ENCODE peak calls at places on chromosome 22, in six cellular contexts. X is transverse colon, R is stomach, Q is body of pancreas, B is Peyer's patch, S is prostate gland. W is an unnamed sample.

GRCh38 chr22:48724899-48725298 is 1102.8 kb downstream of the BRD1 start:
- DNase-seq in X (no peak), R (no peak), Q (no peak), B (no peak), S (no peak), W (no peak)

GRCh38 chr22:23908561-23909205 is 14.5 kb downstream of the MIF start:
- DNase-seq in X (no peak), R (no peak), Q (no peak), B (no peak), S (no peak), W (peak)

GRCh38 chr22:23237201-23237798 is 57.0 kb downstream of the BCR start:
- DNase-seq in X (peak), R (peak), Q (peak), B (no peak), S (no peak), W (no peak)

GRCh38 chr22:22791438-22792181 is 96.0 kb upstream of the IGLL5 start:
- DNase-seq in X (no peak), R (no peak), Q (no peak), B (no peak), S (no peak), W (peak)

GRCh38 chr22:21816787-21817496 is 50.5 kb downstream of the MAPK1 start:
- DNase-seq in X (no peak), R (no peak), Q (peak), B (no peak), S (no peak), W (no peak)

GRCh38 chr22:25008666-25009065 is 56.1 kb downstream of the KIAA1671 start:
- DNase-seq in X (no peak), R (no peak), Q (no peak), B (no peak), S (no peak), W (no peak)

GRCh38 chr22:45868586-45869443 is 108.1 kb downstream of the WNT7B start:
- DNase-seq in X (no peak), R (peak), Q (no peak), B (peak), S (no peak), W (no peak)

GRCh38 chr22:21707677-21708076 is 27.9 kb downstream of the YPEL1 start:
- DNase-seq in X (no peak), R (no peak), Q (no peak), B (no peak), S (peak), W (no peak)

GRCh38 chr22:37300551-37301017 is 18.3 kb downstream of the CYTH4 start:
- DNase-seq in X (no peak), R (no peak), Q (no peak), B (peak), S (no peak), W (no peak)

GRCh38 chr22:48793949-48794348 is 1033.7 kb downstream of the BRD1 start:
- DNase-seq in X (no peak), R (no peak), Q (no peak), B (no peak), S (no peak), W (no peak)

GRCh38 chr22:44395116-44396005 is 82.6 kb upstream of the SHISAL1 start:
- DNase-seq in X (peak), R (peak), Q (no peak), B (peak), S (no peak), W (peak)

GRCh38 chr22:48874956-48875355 is 952.7 kb downstream of the BRD1 start:
- DNase-seq in X (no peak), R (no peak), Q (no peak), B (peak), S (no peak), W (no peak)

GRCh38 chr22:43957871-43958270 is 2.6 kb downstream of the SAMM50 start:
- DNase-seq in X (no peak), R (no peak), Q (no peak), B (no peak), S (no peak), W (no peak)

GRCh38 chr22:30858976-30859713 is 109.4 kb downstream of the MORC2 start:
- DNase-seq in X (no peak), R (peak), Q (no peak), B (peak), S (no peak), W (peak)

GRCh38 chr22:28349114-28349513 is 330.5 kb downstream of the TTC28 start:
- DNase-seq in X (no peak), R (no peak), Q (no peak), B (no peak), S (no peak), W (no peak)

GRCh38 chr22:37245740-37246139 is 1.7 kb upstream of the RAC2 start:
- DNase-seq in X (no peak), R (no peak), Q (no peak), B (no peak), S (no peak), W (no peak)

GRCh38 chr22:34502821-34503220 is 563.1 kb upstream of the ISX start:
- DNase-seq in X (no peak), R (no peak), Q (no peak), B (no peak), S (peak), W (no peak)

GRCh38 chr22:24059121-24059520 is 48.0 kb downstream of the CABIN1 start:
- DNase-seq in X (no peak), R (no peak), Q (peak), B (no peak), S (no peak), W (no peak)

GRCh38 chr22:36925388-36926290 is 12.2 kb downstream of the CSF2RB start:
- DNase-seq in X (no peak), R (no peak), Q (no peak), B (no peak), S (no peak), W (peak)

GRCh38 chr22:29270475-29271271 is 2.6 kb downstream of the EWSR1 start:
- DNase-seq in X (no peak), R (no peak), Q (no peak), B (no peak), S (no peak), W (no peak)

GRCh38 chr22:44698531-44699421 is 3.2 kb upstream of the PRR5 start:
- DNase-seq in X (no peak), R (no peak), Q (no peak), B (no peak), S (peak), W (peak)

GRCh38 chr22:30909306-30909705 is 59.3 kb downstream of the MORC2 start:
- DNase-seq in X (no peak), R (no peak), Q (no peak), B (peak), S (no peak), W (no peak)

GRCh38 chr22:38490915-38491314 is 15.2 kb downstream of the DDX17 start:
- DNase-seq in X (peak), R (peak), Q (peak), B (peak), S (no peak), W (no peak)
- H3K4me3 ChIP-seq in X (no peak), R (no peak), Q (no peak), B (no peak), S (no peak), W (no peak)

DNA sequence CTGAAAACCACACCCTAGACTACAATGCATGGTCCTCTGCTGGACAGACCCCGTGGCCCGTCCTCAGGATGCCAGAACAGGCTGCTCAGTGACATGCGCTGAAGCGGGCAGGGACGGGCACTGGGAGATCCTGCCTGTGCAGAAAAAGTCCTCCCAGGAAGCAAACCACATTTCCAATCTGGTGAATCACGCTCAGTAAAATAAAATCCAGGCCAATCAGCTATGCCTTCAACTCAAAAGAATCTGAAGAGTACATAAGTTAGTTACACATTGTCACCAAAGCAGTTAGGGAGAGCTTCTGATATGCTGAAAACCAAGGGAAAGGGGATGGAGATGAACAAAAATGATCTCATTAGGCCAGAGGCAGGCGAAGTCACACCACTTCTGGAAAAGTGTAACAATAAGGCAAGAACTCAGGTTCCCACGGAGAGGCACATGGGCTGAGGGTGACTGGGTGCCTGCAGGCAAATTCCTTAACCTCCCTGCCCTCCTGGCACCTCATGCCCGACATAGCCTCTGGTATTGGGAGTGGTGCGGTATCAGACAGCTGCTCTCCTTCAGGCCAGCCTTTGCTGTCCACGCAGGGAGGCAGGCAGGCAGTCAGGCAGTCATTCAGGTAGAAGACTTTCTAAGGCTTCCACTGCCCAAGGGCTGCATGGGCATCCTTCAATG is 66.4 kb downstream of the APOL5 start:
- DNase-seq in X (no peak), R (no peak), Q (no peak), B (no peak), S (no peak), W (no peak)
- TF ChIP-seq POLR2A in X (no peak), R (no peak), Q (no peak), B (no peak), S (no peak), W (no peak)

DNA sequence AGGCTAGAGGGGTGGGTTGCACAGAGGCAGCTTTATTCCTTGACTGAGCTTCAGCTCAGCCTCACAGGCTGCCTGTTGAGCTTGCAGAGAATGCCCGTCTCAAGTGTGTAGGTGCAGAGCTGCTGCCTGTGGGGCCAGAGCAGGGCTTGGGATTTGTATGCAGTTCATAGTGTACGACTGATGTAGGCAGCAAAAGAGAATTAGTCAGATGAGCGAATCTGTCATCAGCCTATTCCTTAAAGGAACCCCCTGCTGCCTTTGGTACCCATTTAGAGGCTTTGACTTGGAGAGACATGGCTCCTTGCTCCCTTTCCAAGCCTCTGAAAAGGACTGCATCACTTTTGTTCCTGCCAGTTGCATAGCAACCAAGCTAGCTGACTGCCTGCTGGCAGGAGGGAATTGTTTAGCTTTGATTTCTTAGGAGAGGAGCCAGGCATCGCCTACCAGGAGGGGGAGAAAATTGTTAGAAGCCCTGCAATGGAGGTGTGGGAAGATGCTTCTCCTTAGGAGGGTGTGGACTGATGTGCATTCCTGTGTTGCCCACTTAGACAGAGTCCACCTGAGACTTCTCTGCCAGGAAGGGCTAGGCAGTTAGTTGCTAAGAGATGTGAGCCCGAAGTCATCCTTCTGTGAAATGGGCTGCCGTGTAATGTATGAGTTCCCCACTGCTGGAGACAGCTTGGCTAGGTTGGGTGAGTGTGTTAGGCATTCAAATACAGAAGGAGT is 10.9 kb downstream of the ACO2 start:
- DNase-seq in X (no peak), R (no peak), Q (no peak), B (no peak), S (no peak), W (no peak)
- H3K4me3 ChIP-seq in X (no peak), R (no peak), Q (no peak), B (no peak), S (no peak), W (no peak)

GRCh38 chr22:47136671-47137070 is 374.2 kb downstream of the TBC1D22A start:
- DNase-seq in X (no peak), R (no peak), Q (no peak), B (no peak), S (no peak), W (no peak)
- TF ChIP-seq POLR2A in X (no peak), R (no peak), Q (no peak), B (no peak), S (no peak), W (no peak)

GRCh38 chr22:19749876-19750275 is 10.7 kb upstream of the TBX1 start:
- DNase-seq in X (no peak), R (no peak), Q (no peak), B (no peak), S (no peak), W (no peak)
- H3K4me3 ChIP-seq in X (no peak), R (no peak), Q (no peak), B (no peak), S (no peak), W (no peak)

GRCh38 chr22:42581762-42582716 is 28.3 kb downstream of the SERHL2 start:
- DNase-seq in X (peak), R (peak), Q (peak), B (peak), S (peak), W (peak)
- TF ChIP-seq POLR2A in X (peak), R (no peak), Q (peak), B (no peak), S (peak), W (no peak)